ENCODE peak calls at places on chromosomes 12 and 14, in nine cellular contexts. One of them, this sample, is unnamed.

GRCh38 chr12:116863275-116863767 is 17.9 kb downstream of the HRK start:
- DNase-seq in nephron progenitor cell: peak
- DNase-seq in germinal center: no peak
- DNase-seq in activated gamma-delta T cell treated with anti-CD3 and anti-CD28 coated beads, Interleukin-2, amount 50 U/mL, for 16 hours: no peak
- DNase-seq in Daoy: peak
- DNase-seq in neuronal stem cell: no peak
- DNase-seq in cardiac fibroblast: peak
- DNase-seq in ecto neural progenitor cell: peak
- DNase-seq in LoVo: no peak
- DNase-seq in this sample: no peak

GRCh38 chr12:18521461-18521860 is 216.4 kb downstream of the PLCZ1 start:
- DNase-seq in nephron progenitor cell: no peak
- DNase-seq in germinal center: no peak
- DNase-seq in activated gamma-delta T cell treated with anti-CD3 and anti-CD28 coated beads, Interleukin-2, amount 50 U/mL, for 16 hours: no peak
- DNase-seq in Daoy: no peak
- DNase-seq in neuronal stem cell: no peak
- DNase-seq in cardiac fibroblast: no peak
- DNase-seq in ecto neural progenitor cell: no peak
- DNase-seq in LoVo: no peak
- DNase-seq in this sample: peak

GRCh38 chr14:83164591-83164990 is 1630.9 kb upstream of the SEL1L start:
- DNase-seq in nephron progenitor cell: no peak
- DNase-seq in germinal center: no peak
- DNase-seq in activated gamma-delta T cell treated with anti-CD3 and anti-CD28 coated beads, Interleukin-2, amount 50 U/mL, for 16 hours: no peak
- DNase-seq in Daoy: no peak
- DNase-seq in neuronal stem cell: no peak
- DNase-seq in cardiac fibroblast: no peak
- DNase-seq in ecto neural progenitor cell: no peak
- DNase-seq in LoVo: no peak
- DNase-seq in this sample: no peak

GRCh38 chr14:104598461-104599273 is 5.9 kb downstream of the TMEM179 start:
- DNase-seq in nephron progenitor cell: no peak
- DNase-seq in germinal center: no peak
- DNase-seq in activated gamma-delta T cell treated with anti-CD3 and anti-CD28 coated beads, Interleukin-2, amount 50 U/mL, for 16 hours: no peak
- DNase-seq in Daoy: no peak
- DNase-seq in neuronal stem cell: no peak
- DNase-seq in cardiac fibroblast: no peak
- DNase-seq in ecto neural progenitor cell: no peak
- DNase-seq in LoVo: no peak
- DNase-seq in this sample: no peak

GRCh38 chr12:57058454-57058853 is 8.5 kb upstream of the MYO1A start:
- DNase-seq in nephron progenitor cell: no peak
- DNase-seq in germinal center: peak
- DNase-seq in activated gamma-delta T cell treated with anti-CD3 and anti-CD28 coated beads, Interleukin-2, amount 50 U/mL, for 16 hours: no peak
- DNase-seq in Daoy: no peak
- DNase-seq in neuronal stem cell: no peak
- DNase-seq in cardiac fibroblast: no peak
- DNase-seq in ecto neural progenitor cell: no peak
- DNase-seq in LoVo: no peak
- DNase-seq in this sample: no peak

GRCh38 chr14:103576371-103577024 is 13.7 kb downstream of the COA8 start:
- DNase-seq in nephron progenitor cell: peak
- DNase-seq in germinal center: no peak
- DNase-seq in activated gamma-delta T cell treated with anti-CD3 and anti-CD28 coated beads, Interleukin-2, amount 50 U/mL, for 16 hours: no peak
- DNase-seq in Daoy: peak
- DNase-seq in neuronal stem cell: peak
- DNase-seq in cardiac fibroblast: peak
- DNase-seq in ecto neural progenitor cell: peak
- DNase-seq in LoVo: peak
- DNase-seq in this sample: peak

GRCh38 chr12:104603545-104603973 is 146.8 kb downstream of the CHST11 start:
- DNase-seq in nephron progenitor cell: no peak
- DNase-seq in germinal center: no peak
- DNase-seq in activated gamma-delta T cell treated with anti-CD3 and anti-CD28 coated beads, Interleukin-2, amount 50 U/mL, for 16 hours: no peak
- DNase-seq in Daoy: peak
- DNase-seq in neuronal stem cell: no peak
- DNase-seq in cardiac fibroblast: peak
- DNase-seq in ecto neural progenitor cell: no peak
- DNase-seq in LoVo: peak
- DNase-seq in this sample: no peak

GRCh38 chr12:62817556-62818271 is 117.2 kb downstream of the PPM1H start:
- DNase-seq in nephron progenitor cell: no peak
- DNase-seq in germinal center: no peak
- DNase-seq in activated gamma-delta T cell treated with anti-CD3 and anti-CD28 coated beads, Interleukin-2, amount 50 U/mL, for 16 hours: no peak
- DNase-seq in Daoy: peak
- DNase-seq in neuronal stem cell: no peak
- DNase-seq in cardiac fibroblast: peak
- DNase-seq in ecto neural progenitor cell: no peak
- DNase-seq in LoVo: no peak
- DNase-seq in this sample: no peak

GRCh38 chr14:71497645-71498086 is 434.6 kb upstream of the RGS6 start:
- DNase-seq in nephron progenitor cell: no peak
- DNase-seq in germinal center: no peak
- DNase-seq in activated gamma-delta T cell treated with anti-CD3 and anti-CD28 coated beads, Interleukin-2, amount 50 U/mL, for 16 hours: no peak
- DNase-seq in Daoy: peak
- DNase-seq in neuronal stem cell: no peak
- DNase-seq in cardiac fibroblast: peak
- DNase-seq in ecto neural progenitor cell: no peak
- DNase-seq in LoVo: no peak
- DNase-seq in this sample: no peak

GRCh38 chr12:109625131-109625559 is 51.6 kb downstream of the MVK start:
- DNase-seq in nephron progenitor cell: no peak
- DNase-seq in germinal center: no peak
- DNase-seq in activated gamma-delta T cell treated with anti-CD3 and anti-CD28 coated beads, Interleukin-2, amount 50 U/mL, for 16 hours: no peak
- DNase-seq in Daoy: peak
- DNase-seq in neuronal stem cell: no peak
- DNase-seq in cardiac fibroblast: peak
- DNase-seq in ecto neural progenitor cell: no peak
- DNase-seq in LoVo: peak
- DNase-seq in this sample: peak

GRCh38 chr14:88384653-88385205 is 728 bp upstream of the SPATA7 start:
- DNase-seq in nephron progenitor cell: no peak
- DNase-seq in germinal center: no peak
- DNase-seq in activated gamma-delta T cell treated with anti-CD3 and anti-CD28 coated beads, Interleukin-2, amount 50 U/mL, for 16 hours: no peak
- DNase-seq in Daoy: peak
- DNase-seq in neuronal stem cell: no peak
- DNase-seq in cardiac fibroblast: peak
- DNase-seq in ecto neural progenitor cell: no peak
- DNase-seq in LoVo: no peak
- DNase-seq in this sample: no peak

GRCh38 chr12:78062781-78063180 is 232.1 kb downstream of the NAV3 start:
- DNase-seq in nephron progenitor cell: no peak
- DNase-seq in germinal center: no peak
- DNase-seq in activated gamma-delta T cell treated with anti-CD3 and anti-CD28 coated beads, Interleukin-2, amount 50 U/mL, for 16 hours: no peak
- DNase-seq in Daoy: peak
- DNase-seq in neuronal stem cell: no peak
- DNase-seq in cardiac fibroblast: peak
- DNase-seq in ecto neural progenitor cell: no peak
- DNase-seq in LoVo: no peak
- DNase-seq in this sample: no peak

GRCh38 chr14:51294951-51295350 is 54.9 kb downstream of the TMX1 start:
- DNase-seq in nephron progenitor cell: no peak
- DNase-seq in germinal center: no peak
- DNase-seq in activated gamma-delta T cell treated with anti-CD3 and anti-CD28 coated beads, Interleukin-2, amount 50 U/mL, for 16 hours: no peak
- DNase-seq in Daoy: no peak
- DNase-seq in neuronal stem cell: no peak
- DNase-seq in cardiac fibroblast: no peak
- DNase-seq in ecto neural progenitor cell: no peak
- DNase-seq in LoVo: no peak
- DNase-seq in this sample: no peak

GRCh38 chr12:105083041-105083440 is 1.2 kb downstream of the ALDH1L2 start:
- DNase-seq in nephron progenitor cell: no peak
- DNase-seq in germinal center: no peak
- DNase-seq in activated gamma-delta T cell treated with anti-CD3 and anti-CD28 coated beads, Interleukin-2, amount 50 U/mL, for 16 hours: no peak
- DNase-seq in Daoy: no peak
- DNase-seq in neuronal stem cell: no peak
- DNase-seq in cardiac fibroblast: peak
- DNase-seq in ecto neural progenitor cell: no peak
- DNase-seq in LoVo: no peak
- DNase-seq in this sample: no peak

GRCh38 chr12:113766880-113767878 is 198.9 kb downstream of the RBM19 start:
- DNase-seq in nephron progenitor cell: no peak
- DNase-seq in germinal center: no peak
- DNase-seq in activated gamma-delta T cell treated with anti-CD3 and anti-CD28 coated beads, Interleukin-2, amount 50 U/mL, for 16 hours: no peak
- DNase-seq in Daoy: peak
- DNase-seq in neuronal stem cell: peak
- DNase-seq in cardiac fibroblast: peak
- DNase-seq in ecto neural progenitor cell: no peak
- DNase-seq in LoVo: no peak
- DNase-seq in this sample: no peak

GRCh38 chr14:33279865-33280264 is 341.2 kb downstream of the NPAS3 start:
- DNase-seq in nephron progenitor cell: no peak
- DNase-seq in germinal center: no peak
- DNase-seq in activated gamma-delta T cell treated with anti-CD3 and anti-CD28 coated beads, Interleukin-2, amount 50 U/mL, for 16 hours: no peak
- DNase-seq in Daoy: no peak
- DNase-seq in neuronal stem cell: no peak
- DNase-seq in cardiac fibroblast: no peak
- DNase-seq in ecto neural progenitor cell: no peak
- DNase-seq in LoVo: no peak
- DNase-seq in this sample: no peak

GRCh38 chr12:75890141-75890540 is 141.4 kb downstream of the PHLDA1 start:
- DNase-seq in nephron progenitor cell: no peak
- DNase-seq in germinal center: no peak
- DNase-seq in activated gamma-delta T cell treated with anti-CD3 and anti-CD28 coated beads, Interleukin-2, amount 50 U/mL, for 16 hours: no peak
- DNase-seq in Daoy: peak
- DNase-seq in neuronal stem cell: no peak
- DNase-seq in cardiac fibroblast: peak
- DNase-seq in ecto neural progenitor cell: no peak
- DNase-seq in LoVo: no peak
- DNase-seq in this sample: no peak

GRCh38 chr12:77687346-77687745 is 143.3 kb upstream of the NAV3 start:
- DNase-seq in nephron progenitor cell: no peak
- DNase-seq in germinal center: no peak
- DNase-seq in activated gamma-delta T cell treated with anti-CD3 and anti-CD28 coated beads, Interleukin-2, amount 50 U/mL, for 16 hours: no peak
- DNase-seq in Daoy: no peak
- DNase-seq in neuronal stem cell: no peak
- DNase-seq in cardiac fibroblast: no peak
- DNase-seq in ecto neural progenitor cell: no peak
- DNase-seq in LoVo: no peak
- DNase-seq in this sample: no peak

GRCh38 chr14:85702937-85703336 is 173.0 kb downstream of the FLRT2 start:
- DNase-seq in nephron progenitor cell: no peak
- DNase-seq in germinal center: no peak
- DNase-seq in activated gamma-delta T cell treated with anti-CD3 and anti-CD28 coated beads, Interleukin-2, amount 50 U/mL, for 16 hours: no peak
- DNase-seq in Daoy: no peak
- DNase-seq in neuronal stem cell: no peak
- DNase-seq in cardiac fibroblast: peak
- DNase-seq in ecto neural progenitor cell: no peak
- DNase-seq in LoVo: no peak
- DNase-seq in this sample: no peak

GRCh38 chr12:78863482-78864427 is 819 bp upstream of the SYT1 start:
- DNase-seq in nephron progenitor cell: peak
- DNase-seq in germinal center: peak
- DNase-seq in activated gamma-delta T cell treated with anti-CD3 and anti-CD28 coated beads, Interleukin-2, amount 50 U/mL, for 16 hours: no peak
- DNase-seq in Daoy: peak
- DNase-seq in neuronal stem cell: peak
- DNase-seq in cardiac fibroblast: peak
- DNase-seq in ecto neural progenitor cell: peak
- DNase-seq in LoVo: peak
- DNase-seq in this sample: peak

GRCh38 chr12:77299910-77300772 is 234.8 kb upstream of the E2F7 start:
- DNase-seq in nephron progenitor cell: no peak
- DNase-seq in germinal center: no peak
- DNase-seq in activated gamma-delta T cell treated with anti-CD3 and anti-CD28 coated beads, Interleukin-2, amount 50 U/mL, for 16 hours: no peak
- DNase-seq in Daoy: peak
- DNase-seq in neuronal stem cell: no peak
- DNase-seq in cardiac fibroblast: peak
- DNase-seq in ecto neural progenitor cell: no peak
- DNase-seq in LoVo: peak
- DNase-seq in this sample: no peak

GRCh38 chr12:49784756-49785409 is 43.3 kb downstream of the NCKAP5L start:
- DNase-seq in nephron progenitor cell: no peak
- DNase-seq in germinal center: no peak
- DNase-seq in activated gamma-delta T cell treated with anti-CD3 and anti-CD28 coated beads, Interleukin-2, amount 50 U/mL, for 16 hours: no peak
- DNase-seq in Daoy: no peak
- DNase-seq in neuronal stem cell: no peak
- DNase-seq in cardiac fibroblast: peak
- DNase-seq in ecto neural progenitor cell: no peak
- DNase-seq in LoVo: no peak
- DNase-seq in this sample: no peak

GRCh38 chr12:26643532-26644315 is 189.3 kb downstream of the ITPR2 start:
- DNase-seq in nephron progenitor cell: no peak
- DNase-seq in germinal center: no peak
- DNase-seq in activated gamma-delta T cell treated with anti-CD3 and anti-CD28 coated beads, Interleukin-2, amount 50 U/mL, for 16 hours: no peak
- DNase-seq in Daoy: no peak
- DNase-seq in neuronal stem cell: peak
- DNase-seq in cardiac fibroblast: no peak
- DNase-seq in ecto neural progenitor cell: no peak
- DNase-seq in LoVo: no peak
- DNase-seq in this sample: no peak

GRCh38 chr14:105622329-105622955 is 96.1 kb downstream of the TMEM121 start:
- DNase-seq in nephron progenitor cell: no peak
- DNase-seq in germinal center: no peak
- DNase-seq in activated gamma-delta T cell treated with anti-CD3 and anti-CD28 coated beads, Interleukin-2, amount 50 U/mL, for 16 hours: no peak
- DNase-seq in Daoy: no peak
- DNase-seq in neuronal stem cell: no peak
- DNase-seq in cardiac fibroblast: no peak
- DNase-seq in ecto neural progenitor cell: peak
- DNase-seq in LoVo: no peak
- DNase-seq in this sample: no peak

GRCh38 chr12:106084048-106084671 is 54.6 kb downstream of the NUAK1 start:
- DNase-seq in nephron progenitor cell: peak
- DNase-seq in germinal center: no peak
- DNase-seq in activated gamma-delta T cell treated with anti-CD3 and anti-CD28 coated beads, Interleukin-2, amount 50 U/mL, for 16 hours: no peak
- DNase-seq in Daoy: peak
- DNase-seq in neuronal stem cell: peak
- DNase-seq in cardiac fibroblast: peak
- DNase-seq in ecto neural progenitor cell: peak
- DNase-seq in LoVo: peak
- DNase-seq in this sample: no peak

This sample was measured in posterior cingulate gyrus.